ENCODE peak calls at places on chromosomes 7 and 10, in five cellular contexts. W is neural crest cell, T is dorsolateral prefrontal cortex, L is psoas muscle, C is GM13976. G is an unnamed sample.

GRCh38 chr10:121325490-121326231 is 272.6 kb downstream of the FGFR2 start:
- DNase-seq in W (no peak), T (no peak), L (no peak), C (no peak), G (no peak)

GRCh38 chr10:104045151-104046089 is 40.3 kb downstream of the COL17A1 start:
- DNase-seq in W (no peak), T (peak), L (no peak), C (peak), G (peak)

GRCh38 chr10:132035476-132035875 is 30.3 kb upstream of the JAKMIP3 start:
- DNase-seq in W (no peak), T (no peak), L (no peak), C (no peak), G (no peak)

GRCh38 chr10:97319671-97320479 is 804 bp downstream of the FRAT1 start:
- DNase-seq in W (peak), T (no peak), L (peak), C (peak), G (peak)

GRCh38 chr7:116802784-116803183 is 59.6 kb upstream of the CAPZA2 start:
- DNase-seq in W (peak), T (no peak), L (no peak), C (peak), G (peak)

GRCh38 chr10:118017850-118018249 is 28.9 kb downstream of the RAB11FIP2 start:
- DNase-seq in W (no peak), T (no peak), L (no peak), C (no peak), G (no peak)

GRCh38 chr7:73397936-73398335 is 35.6 kb upstream of the FZD9 start:
- DNase-seq in W (no peak), T (no peak), L (peak), C (no peak), G (no peak)

GRCh38 chr7:73470208-73470607 is 36.6 kb downstream of the FZD9 start:
- DNase-seq in W (no peak), T (no peak), L (no peak), C (no peak), G (no peak)

GRCh38 chr7:74010407-74010806 is 17.6 kb upstream of the ELN start:
- DNase-seq in W (no peak), T (no peak), L (peak), C (no peak), G (no peak)

GRCh38 chr7:66679633-66679980 is 50.9 kb downstream of the KCTD7 start:
- DNase-seq in W (no peak), T (no peak), L (no peak), C (no peak), G (no peak)

GRCh38 chr7:151709141-151710038 is 167.5 kb downstream of the PRKAG2 start:
- DNase-seq in W (no peak), T (no peak), L (no peak), C (no peak), G (no peak)

GRCh38 chr7:131769241-131769640 is 212.8 kb upstream of the PODXL start:
- DNase-seq in W (no peak), T (no peak), L (no peak), C (no peak), G (no peak)

GRCh38 chr10:6511347-6511746 is 68.7 kb downstream of the PRKCQ start:
- DNase-seq in W (no peak), T (no peak), L (no peak), C (no peak), G (no peak)

GRCh38 chr10:105358911-105359310 is 717.8 kb downstream of the SORCS3 start:
- DNase-seq in W (no peak), T (no peak), L (no peak), C (no peak), G (no peak)

GRCh38 chr10:34854147-34854601 is 39.1 kb upstream of the PARD3 start:
- DNase-seq in W (no peak), T (no peak), L (no peak), C (no peak), G (no peak)

GRCh38 chr7:79778786-79779382 is 325.4 kb upstream of the MAGI2 start:
- DNase-seq in W (no peak), T (no peak), L (no peak), C (no peak), G (no peak)

GRCh38 chr10:104040862-104041789 is 44.6 kb downstream of the COL17A1 start:
- DNase-seq in W (no peak), T (no peak), L (no peak), C (peak), G (no peak)

GRCh38 chr7:151888716-151889115 is 11.8 kb upstream of the PRKAG2 start:
- DNase-seq in W (no peak), T (no peak), L (no peak), C (no peak), G (no peak)

GRCh38 chr10:22345301-22346086 is at the start of gene SPAG6:
- DNase-seq in W (no peak), T (peak), L (peak), C (peak), G (no peak)

GRCh38 chr10:101840741-101841453 is 2.7 kb downstream of the KCNIP2 start:
- DNase-seq in W (peak), T (peak), L (peak), C (peak), G (peak)

GRCh38 chr7:27181795-27182275 is 3.2 kb downstream of the HOXA11 start:
- DNase-seq in W (no peak), T (no peak), L (no peak), C (no peak), G (no peak)

GRCh38 chr10:33483124-33483794 is 148.8 kb upstream of the NRP1 start:
- DNase-seq in W (no peak), T (no peak), L (no peak), C (no peak), G (no peak)

GRCh38 chr10:28940158-28940888 is 263.0 kb downstream of the BAMBI start:
- DNase-seq in W (no peak), T (no peak), L (no peak), C (no peak), G (no peak)

GRCh38 chr10:6409982-6410694 is 169.9 kb downstream of the PRKCQ start:
- DNase-seq in W (no peak), T (no peak), L (peak), C (no peak), G (no peak)

GRCh38 chr10:115909962-115910361 is 363.0 kb downstream of the GFRA1 start:
- DNase-seq in W (no peak), T (no peak), L (no peak), C (no peak), G (no peak)

GRCh38 chr10:33706191-33706590 is 371.7 kb upstream of the NRP1 start:
- DNase-seq in W (no peak), T (no peak), L (peak), C (no peak), G (no peak)

GRCh38 chr10:73771722-73772279 is 10.0 kb upstream of the CHCHD1 start:
- DNase-seq in W (no peak), T (peak), L (peak), C (peak), G (peak)

GRCh38 chr10:104117839-104118323 is 4.1 kb upstream of the SFR1 start:
- DNase-seq in W (no peak), T (no peak), L (no peak), C (no peak), G (peak)

GRCh38 chr7:73369009-73369408 is 41.0 kb downstream of the FKBP6 start:
- DNase-seq in W (no peak), T (no peak), L (no peak), C (no peak), G (no peak)

GRCh38 chr7:70764701-70765208 is 367.2 kb upstream of the GALNT17 start:
- DNase-seq in W (no peak), T (no peak), L (no peak), C (no peak), G (no peak)

GRCh38 chr10:78443900-78444571 is 410.4 kb downstream of the RPS24 start:
- DNase-seq in W (no peak), T (no peak), L (no peak), C (no peak), G (no peak)

GRCh38 chr10:106508920-106509319 is 655.6 kb downstream of the SORCS1 start:
- DNase-seq in W (no peak), T (no peak), L (no peak), C (no peak), G (no peak)

GRCh38 chr7:151755131-151755787 is 121.7 kb downstream of the PRKAG2 start:
- DNase-seq in W (no peak), T (no peak), L (peak), C (no peak), G (no peak)

GRCh38 chr10:70588255-70588654 is 14.3 kb downstream of the PRF1 start:
- DNase-seq in W (no peak), T (no peak), L (no peak), C (no peak), G (no peak)

GRCh38 chr10:76119515-76119914 is 688.1 kb downstream of the LRMDA start:
- DNase-seq in W (no peak), T (no peak), L (no peak), C (no peak), G (no peak)

GRCh38 chr10:16520900-16521299 is 779 bp downstream of the C1QL3 start:
- DNase-seq in W (peak), T (no peak), L (peak), C (peak), G (peak)

GRCh38 chr7:28597284-28597683 is 185.0 kb downstream of the CREB5 start:
- DNase-seq in W (no peak), T (no peak), L (no peak), C (no peak), G (no peak)

DNA sequence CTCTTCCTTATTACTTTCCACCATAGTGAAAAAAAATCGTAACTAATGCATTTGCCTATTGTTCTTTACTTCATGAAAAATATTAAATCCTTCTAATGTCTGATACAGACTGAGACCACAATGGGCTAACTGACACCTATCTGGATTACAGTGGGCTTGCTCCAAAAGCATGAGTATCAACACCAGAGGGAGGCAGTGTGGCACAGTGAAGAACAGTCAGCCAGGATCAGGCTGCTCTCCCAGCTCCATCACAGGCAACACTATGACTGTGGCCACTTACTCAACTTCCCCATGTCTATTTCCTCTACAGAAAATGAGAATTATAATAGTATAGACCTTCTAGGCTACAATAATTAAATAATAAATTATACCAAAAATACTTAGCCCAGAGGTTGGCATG is 97.2 kb downstream of the SLC25A13 start:
- DNase-seq in W (no peak), T (no peak), L (no peak), C (peak), G (no peak)
- TF ChIP-seq CTCF in W (no peak), T (no peak), L (peak), C (no peak), G (no peak)

DNA sequence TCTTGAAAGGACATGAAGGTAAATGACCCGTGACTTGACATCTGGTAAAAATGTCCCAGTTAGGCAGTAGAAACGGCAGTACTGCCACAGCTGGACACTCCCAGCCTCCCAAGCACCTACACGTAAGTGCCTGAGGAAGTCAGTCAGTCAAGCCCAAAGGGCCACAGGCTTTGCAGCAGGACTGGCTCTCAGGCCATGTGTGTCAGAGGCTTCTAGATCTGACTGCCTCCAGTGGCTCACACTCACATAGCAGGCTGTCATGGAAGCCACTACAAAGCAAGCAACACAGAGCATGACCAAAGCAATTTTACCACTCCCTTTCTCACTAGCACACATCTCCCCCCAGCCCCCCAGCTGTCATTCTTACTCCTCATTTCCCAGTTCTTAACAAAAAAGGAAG is 17.8 kb upstream of the CCNJ start:
- DNase-seq in W (no peak), T (no peak), L (no peak), C (no peak), G (no peak)
- TF ChIP-seq CTCF in W (peak), T (no peak), L (no peak), C (peak), G (peak)

GRCh38 chr10:13219685-13220670 is 14.2 kb downstream of the UCMA start:
- DNase-seq in W (no peak), T (no peak), L (peak), C (peak), G (peak)
- TF ChIP-seq CTCF in W (peak), T (no peak), L (peak), C (peak), G (peak)

GRCh38 chr7:139776486-139777303 is 1.1 kb downstream of the HIPK2 start:
- DNase-seq in W (peak), T (no peak), L (no peak), C (no peak), G (peak)

GRCh38 chr7:139777948-139778841 is at the start of gene HIPK2:
- DNase-seq in W (peak), T (peak), L (peak), C (peak), G (peak)

GRCh38 chr7:139774376-139774775 is 3.4 kb downstream of the HIPK2 start:
- DNase-seq in W (no peak), T (no peak), L (no peak), C (no peak), G (no peak)

GRCh38 chr7:139777304-139777890 is 401 bp downstream of the HIPK2 start:
- DNase-seq in W (peak), T (peak), L (peak), C (peak), G (peak)

GRCh38 chr7:139775829-139776266 is 1.9 kb downstream of the HIPK2 start:
- DNase-seq in W (peak), T (no peak), L (peak), C (peak), G (peak)
- TF ChIP-seq CTCF in W (peak), T (peak), L (peak), C (peak), G (peak)

DNA sequence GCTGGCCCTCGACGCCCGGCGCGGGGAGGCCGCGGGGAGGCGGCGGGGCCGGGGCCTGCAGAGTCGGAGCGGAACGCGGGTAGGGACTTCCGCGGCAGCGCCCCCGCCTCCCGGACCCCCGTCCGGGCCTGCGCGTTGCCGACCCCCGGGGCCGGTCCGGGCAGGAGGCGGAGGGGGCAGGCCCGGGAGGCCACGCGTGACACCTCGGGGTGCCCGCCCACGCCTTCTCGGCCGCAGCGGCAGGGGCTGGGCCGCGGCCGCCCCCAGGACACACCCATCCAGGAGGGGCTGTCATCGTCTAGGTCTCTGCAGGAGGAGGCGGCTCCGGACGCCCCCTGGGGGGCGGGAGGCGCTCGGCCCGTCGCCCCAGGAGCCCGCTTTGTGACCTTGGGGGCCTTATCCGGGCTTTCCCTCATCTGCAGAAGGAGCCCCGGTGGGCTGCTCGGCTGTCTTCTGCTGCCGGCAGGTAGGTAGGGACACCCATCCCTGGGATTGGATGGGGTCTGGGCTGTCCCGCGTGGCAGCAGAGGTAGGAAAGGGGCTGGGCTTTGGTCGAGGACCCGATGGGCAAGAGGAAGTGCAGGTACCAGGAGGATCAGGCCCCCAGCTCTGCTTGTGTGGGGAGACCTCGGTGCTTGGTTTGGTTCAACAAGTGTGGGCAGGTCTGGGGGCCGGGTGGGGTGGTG is 569 bp downstream of the ZNF316 start:
- DNase-seq in W (peak), T (no peak), L (no peak), C (peak), G (peak)
- TF ChIP-seq CTCF in W (peak), T (no peak), L (peak), C (peak), G (peak)

DNA sequence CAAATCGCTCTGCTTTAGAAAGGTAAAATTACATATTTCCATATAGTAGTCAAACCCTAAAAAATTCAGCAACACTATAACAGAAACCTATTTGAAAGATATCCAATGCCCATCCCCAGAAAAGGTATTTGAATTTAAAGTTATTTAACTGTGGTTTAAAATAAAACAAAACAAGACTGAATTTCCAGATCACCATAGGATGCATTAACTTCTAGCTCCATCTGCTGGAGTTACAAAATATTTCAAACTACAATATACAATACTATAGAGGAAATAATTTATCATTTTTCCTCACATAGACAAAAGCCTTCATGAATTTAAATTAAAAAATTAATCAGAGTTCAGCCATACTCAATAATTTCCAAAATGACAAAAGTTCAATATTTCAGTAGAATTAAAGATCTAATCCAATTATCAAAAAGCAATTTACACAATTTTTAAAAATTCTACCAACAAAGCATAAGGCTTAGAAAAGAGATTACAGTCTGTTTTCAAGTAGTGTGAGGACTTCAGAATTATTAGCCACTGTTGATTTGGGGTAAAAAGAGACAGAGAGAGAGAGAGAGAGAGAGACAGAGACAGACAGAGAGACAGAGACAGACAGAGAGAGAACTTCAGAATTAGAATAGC is 75.9 kb downstream of the LMBR1 start:
- DNase-seq in W (no peak), T (no peak), L (no peak), C (peak), G (no peak)
- TF ChIP-seq CTCF in W (peak), T (peak), L (peak), C (peak), G (no peak)

GRCh38 chr10:12797471-12798262 is 203.8 kb downstream of the CCDC3 start:
- DNase-seq in W (no peak), T (no peak), L (no peak), C (no peak), G (no peak)

GRCh38 chr10:12801214-12802087 is 200.1 kb downstream of the CCDC3 start:
- DNase-seq in W (no peak), T (no peak), L (no peak), C (no peak), G (no peak)

GRCh38 chr10:12799746-12800145 is 201.8 kb downstream of the CCDC3 start:
- DNase-seq in W (no peak), T (no peak), L (no peak), C (no peak), G (no peak)

GRCh38 chr10:12799144-12799543 is 202.4 kb downstream of the CCDC3 start:
- DNase-seq in W (no peak), T (no peak), L (no peak), C (no peak), G (no peak)

GRCh38 chr10:12800302-12800701 is 201.2 kb downstream of the CCDC3 start:
- DNase-seq in W (no peak), T (no peak), L (no peak), C (no peak), G (no peak)
- TF ChIP-seq CTCF in W (no peak), T (no peak), L (no peak), C (no peak), G (no peak)

GRCh38 chr10:50393784-50394183 is 142.5 kb upstream of the ASAH2 start:
- DNase-seq in W (no peak), T (no peak), L (no peak), C (no peak), G (peak)
- TF ChIP-seq CTCF in W (no peak), T (no peak), L (no peak), C (no peak), G (no peak)

G was measured in Calu3.